ENCODE peak calls at places on chromosomes 3 and 15, in nine cellular contexts. One of them, this sample, is unnamed. For H3K4me1, the result is how much of the 10 kb centered on the place peaks cover.

GRCh38 chr15:63212050-63212973 is 22.9 kb downstream of the RAB8B start:
- DNase-seq in psoas muscle: no peak
- DNase-seq in transverse colon: no peak
- DNase-seq in CD8-positive, alpha-beta memory T cell: no peak
- DNase-seq in lower lobe of right lung: no peak
- DNase-seq in uterus: no peak
- DNase-seq in stomach: no peak
- DNase-seq in right cardiac atrium: no peak
- DNase-seq in pancreas: no peak
- DNase-seq in this sample: no peak

GRCh38 chr3:139482206-139482605 is 5.9 kb upstream of the RBP2 start:
- DNase-seq in psoas muscle: no peak
- DNase-seq in transverse colon: no peak
- DNase-seq in CD8-positive, alpha-beta memory T cell: no peak
- DNase-seq in lower lobe of right lung: no peak
- DNase-seq in uterus: no peak
- DNase-seq in stomach: no peak
- DNase-seq in right cardiac atrium: no peak
- DNase-seq in pancreas: no peak
- DNase-seq in this sample: no peak

GRCh38 chr3:177567833-177568232 is 370.6 kb upstream of the TBL1XR1 start:
- DNase-seq in psoas muscle: no peak
- DNase-seq in transverse colon: no peak
- DNase-seq in CD8-positive, alpha-beta memory T cell: no peak
- DNase-seq in lower lobe of right lung: no peak
- DNase-seq in uterus: no peak
- DNase-seq in stomach: no peak
- DNase-seq in right cardiac atrium: no peak
- DNase-seq in pancreas: no peak
- DNase-seq in this sample: no peak

GRCh38 chr15:29911705-29912104 is 89.4 kb upstream of the TJP1 start:
- DNase-seq in psoas muscle: no peak
- DNase-seq in transverse colon: no peak
- DNase-seq in CD8-positive, alpha-beta memory T cell: no peak
- DNase-seq in lower lobe of right lung: no peak
- DNase-seq in uterus: no peak
- DNase-seq in stomach: no peak
- DNase-seq in right cardiac atrium: no peak
- DNase-seq in pancreas: no peak
- DNase-seq in this sample: no peak

GRCh38 chr3:55157736-55158135 is 229.9 kb upstream of the LRTM1 start:
- DNase-seq in psoas muscle: no peak
- DNase-seq in transverse colon: no peak
- DNase-seq in CD8-positive, alpha-beta memory T cell: no peak
- DNase-seq in lower lobe of right lung: no peak
- DNase-seq in uterus: no peak
- DNase-seq in stomach: no peak
- DNase-seq in right cardiac atrium: no peak
- DNase-seq in pancreas: no peak
- DNase-seq in this sample: no peak

GRCh38 chr3:45090855-45091254 is 55.3 kb downstream of the CDCP1 start:
- DNase-seq in psoas muscle: no peak
- DNase-seq in transverse colon: no peak
- DNase-seq in CD8-positive, alpha-beta memory T cell: no peak
- DNase-seq in lower lobe of right lung: no peak
- DNase-seq in uterus: no peak
- DNase-seq in stomach: no peak
- DNase-seq in right cardiac atrium: no peak
- DNase-seq in pancreas: no peak
- DNase-seq in this sample: no peak

GRCh38 chr3:51710631-51711351 is 3.9 kb downstream of the GRM2 start:
- DNase-seq in psoas muscle: no peak
- DNase-seq in transverse colon: peak
- DNase-seq in CD8-positive, alpha-beta memory T cell: no peak
- DNase-seq in lower lobe of right lung: no peak
- DNase-seq in uterus: no peak
- DNase-seq in stomach: peak
- DNase-seq in right cardiac atrium: no peak
- DNase-seq in pancreas: peak
- DNase-seq in this sample: no peak

GRCh38 chr15:64180235-64180824 is 17.5 kb upstream of the PPIB start:
- DNase-seq in psoas muscle: no peak
- DNase-seq in transverse colon: no peak
- DNase-seq in CD8-positive, alpha-beta memory T cell: no peak
- DNase-seq in lower lobe of right lung: no peak
- DNase-seq in uterus: no peak
- DNase-seq in stomach: no peak
- DNase-seq in right cardiac atrium: no peak
- DNase-seq in pancreas: no peak
- DNase-seq in this sample: no peak

GRCh38 chr3:141050913-141051632 is at the start of gene SPSB4:
- DNase-seq in psoas muscle: peak
- DNase-seq in transverse colon: peak
- DNase-seq in CD8-positive, alpha-beta memory T cell: no peak
- DNase-seq in lower lobe of right lung: peak
- DNase-seq in uterus: peak
- DNase-seq in stomach: no peak
- DNase-seq in right cardiac atrium: peak
- DNase-seq in pancreas: peak
- DNase-seq in this sample: peak

GRCh38 chr3:112293368-112294321 is at the start of gene SLC9C1:
- DNase-seq in psoas muscle: no peak
- DNase-seq in transverse colon: peak
- DNase-seq in CD8-positive, alpha-beta memory T cell: no peak
- DNase-seq in lower lobe of right lung: no peak
- DNase-seq in uterus: peak
- DNase-seq in stomach: no peak
- DNase-seq in right cardiac atrium: no peak
- DNase-seq in pancreas: peak
- DNase-seq in this sample: no peak

GRCh38 chr3:170876537-170876936 is 6.5 kb upstream of the RPL22L1 start:
- DNase-seq in psoas muscle: no peak
- DNase-seq in transverse colon: no peak
- DNase-seq in CD8-positive, alpha-beta memory T cell: no peak
- DNase-seq in lower lobe of right lung: no peak
- DNase-seq in uterus: no peak
- DNase-seq in stomach: no peak
- DNase-seq in right cardiac atrium: no peak
- DNase-seq in pancreas: no peak
- DNase-seq in this sample: no peak

GRCh38 chr3:111989061-111989678 is 9.6 kb upstream of the TAGLN3 start:
- DNase-seq in psoas muscle: no peak
- DNase-seq in transverse colon: no peak
- DNase-seq in CD8-positive, alpha-beta memory T cell: no peak
- DNase-seq in lower lobe of right lung: no peak
- DNase-seq in uterus: no peak
- DNase-seq in stomach: no peak
- DNase-seq in right cardiac atrium: no peak
- DNase-seq in pancreas: no peak
- DNase-seq in this sample: no peak

GRCh38 chr3:197002701-197003454 is 26.7 kb downstream of the MELTF start:
- DNase-seq in psoas muscle: peak
- DNase-seq in transverse colon: peak
- DNase-seq in CD8-positive, alpha-beta memory T cell: peak
- DNase-seq in lower lobe of right lung: peak
- DNase-seq in uterus: peak
- DNase-seq in stomach: peak
- DNase-seq in right cardiac atrium: peak
- DNase-seq in pancreas: peak
- DNase-seq in this sample: peak

GRCh38 chr15:40439461-40440299 is 1.1 kb upstream of the BAHD1 start:
- DNase-seq in psoas muscle: peak
- DNase-seq in transverse colon: peak
- DNase-seq in CD8-positive, alpha-beta memory T cell: no peak
- DNase-seq in lower lobe of right lung: peak
- DNase-seq in uterus: peak
- DNase-seq in stomach: peak
- DNase-seq in right cardiac atrium: peak
- DNase-seq in pancreas: peak
- DNase-seq in this sample: peak
- H3K4me1 ChIP-seq in psoas muscle: under half
- H3K4me1 ChIP-seq in transverse colon: under half
- H3K4me1 ChIP-seq in CD8-positive, alpha-beta memory T cell: half or more
- H3K4me1 ChIP-seq in lower lobe of right lung: half or more
- H3K4me1 ChIP-seq in uterus: under half
- H3K4me1 ChIP-seq in stomach: half or more
- H3K4me1 ChIP-seq in right cardiac atrium: under half
- H3K4me1 ChIP-seq in pancreas: under half
- H3K4me1 ChIP-seq in this sample: under half

DNA sequence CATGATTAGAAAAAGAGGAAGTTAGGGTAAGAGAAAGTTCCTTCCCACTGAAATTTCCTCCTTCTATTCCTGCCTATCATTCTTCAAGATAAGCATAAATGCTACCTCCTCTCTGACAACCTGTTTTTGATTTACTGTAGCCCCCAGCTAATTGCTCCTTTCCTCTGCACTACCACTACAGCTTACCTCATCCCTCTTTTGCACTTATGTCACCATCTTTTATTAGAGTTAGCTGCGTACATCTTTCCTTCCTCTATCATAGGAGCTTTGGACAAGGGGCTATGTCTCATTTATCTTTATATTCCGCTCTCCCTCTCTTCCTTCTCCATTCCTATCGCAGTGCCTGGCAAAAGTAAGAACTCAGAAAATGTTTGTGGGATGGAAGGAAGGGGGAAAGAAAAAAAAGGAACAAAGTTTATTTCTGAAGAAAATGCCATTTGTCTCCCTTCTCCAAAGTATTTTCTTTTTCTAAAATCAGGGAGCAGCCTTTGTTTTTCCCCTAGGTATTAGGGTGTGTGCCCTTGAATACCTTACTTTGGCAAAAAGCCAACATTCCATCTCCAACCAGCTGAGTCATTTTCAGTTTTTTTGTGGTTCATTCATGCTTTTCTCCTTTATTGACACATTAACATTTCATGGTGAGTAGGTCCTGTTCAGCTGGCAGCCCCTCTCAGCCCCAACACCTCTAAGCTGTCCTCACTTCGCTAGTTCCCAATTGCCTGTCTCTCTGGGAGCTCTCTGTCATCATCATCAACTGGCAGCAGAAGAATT is 87.6 kb upstream of the SOX2 start:
- DNase-seq in psoas muscle: no peak
- DNase-seq in transverse colon: no peak
- DNase-seq in CD8-positive, alpha-beta memory T cell: no peak
- DNase-seq in lower lobe of right lung: no peak
- DNase-seq in uterus: no peak
- DNase-seq in stomach: no peak
- DNase-seq in right cardiac atrium: no peak
- DNase-seq in pancreas: no peak
- DNase-seq in this sample: no peak
- H3K4me1 ChIP-seq in psoas muscle: under half
- H3K4me1 ChIP-seq in transverse colon: under half
- H3K4me1 ChIP-seq in CD8-positive, alpha-beta memory T cell: under half
- H3K4me1 ChIP-seq in lower lobe of right lung: under half
- H3K4me1 ChIP-seq in uterus: under half
- H3K4me1 ChIP-seq in stomach: under half
- H3K4me1 ChIP-seq in right cardiac atrium: under half
- H3K4me1 ChIP-seq in pancreas: under half
- H3K4me1 ChIP-seq in this sample: under half

DNA sequence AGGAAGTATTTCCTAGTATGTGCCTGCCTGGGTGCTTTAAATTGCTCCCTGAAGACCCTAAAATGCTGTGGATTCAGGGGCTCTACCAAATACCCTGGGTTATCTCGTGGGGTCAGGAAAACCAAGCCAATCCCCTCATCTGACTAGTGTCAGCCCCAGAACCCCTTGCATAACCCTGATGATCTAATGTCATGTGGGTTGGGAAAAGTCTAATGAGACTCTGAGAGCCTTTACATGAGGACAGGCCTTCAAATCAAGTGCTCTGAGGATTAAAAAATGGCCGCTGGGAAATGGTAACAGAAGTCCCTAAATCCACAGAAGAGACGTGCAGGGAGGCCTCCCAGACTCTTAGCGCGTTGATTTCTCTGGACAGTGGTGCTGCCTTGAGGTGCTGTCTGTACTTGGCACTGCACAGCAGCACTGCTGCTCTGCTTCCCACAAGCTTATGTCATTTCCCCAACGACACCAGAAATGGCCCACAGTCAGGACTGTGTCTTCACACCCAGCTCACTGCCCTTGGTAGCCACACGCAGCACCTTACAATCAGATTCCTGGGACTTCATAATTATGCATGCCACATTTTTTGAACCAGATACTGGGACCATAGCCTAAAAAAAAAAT is 16.6 kb downstream of the EIF4E3 start:
- DNase-seq in psoas muscle: no peak
- DNase-seq in transverse colon: no peak
- DNase-seq in CD8-positive, alpha-beta memory T cell: no peak
- DNase-seq in lower lobe of right lung: peak
- DNase-seq in uterus: no peak
- DNase-seq in stomach: no peak
- DNase-seq in right cardiac atrium: no peak
- DNase-seq in pancreas: peak
- DNase-seq in this sample: no peak
- H3K4me1 ChIP-seq in psoas muscle: under half
- H3K4me1 ChIP-seq in transverse colon: under half
- H3K4me1 ChIP-seq in CD8-positive, alpha-beta memory T cell: half or more
- H3K4me1 ChIP-seq in lower lobe of right lung: under half
- H3K4me1 ChIP-seq in uterus: under half
- H3K4me1 ChIP-seq in stomach: under half
- H3K4me1 ChIP-seq in right cardiac atrium: under half
- H3K4me1 ChIP-seq in pancreas: under half
- H3K4me1 ChIP-seq in this sample: under half

DNA sequence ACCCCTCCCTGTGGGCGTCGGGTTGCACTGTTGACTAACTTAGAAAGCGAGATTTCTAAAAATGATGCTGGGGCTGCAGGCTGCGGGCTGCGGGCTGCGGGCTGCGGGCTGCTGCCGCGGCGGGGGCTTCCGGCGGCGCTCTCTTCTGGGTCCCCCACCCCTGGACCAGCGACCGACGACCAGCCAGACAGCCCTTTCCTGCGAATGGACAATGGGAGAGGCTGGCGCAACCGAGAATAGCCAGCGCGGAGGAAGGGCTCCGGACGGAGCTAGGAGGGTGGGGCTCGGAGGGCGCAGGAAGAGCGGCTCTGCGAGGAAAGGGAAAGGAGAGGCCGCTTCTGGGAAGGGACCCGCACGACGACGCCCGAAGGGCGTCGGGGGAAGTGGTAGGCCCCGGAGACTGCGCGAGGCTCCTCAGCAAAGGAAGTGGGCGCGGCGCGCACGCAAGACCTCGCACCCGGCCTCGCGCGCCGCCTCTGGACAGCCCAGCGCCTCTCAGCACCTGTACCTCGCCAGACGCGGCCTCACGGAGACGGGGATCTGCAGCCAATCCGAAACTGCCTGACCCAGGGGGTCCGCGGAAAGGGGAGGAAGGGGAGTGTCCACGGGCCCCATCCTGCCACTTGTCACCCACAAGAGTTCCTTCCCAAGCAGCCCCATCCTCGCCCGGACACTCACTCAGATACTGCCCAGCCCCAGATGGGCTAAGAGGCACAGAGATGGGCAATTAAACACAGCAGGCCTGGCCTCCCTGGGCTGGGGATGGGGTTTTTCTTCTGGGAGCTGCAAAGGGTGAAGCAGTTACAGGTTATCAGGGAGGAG is 70.7 kb downstream of the SLC12A8 start:
- DNase-seq in psoas muscle: peak
- DNase-seq in transverse colon: peak
- DNase-seq in CD8-positive, alpha-beta memory T cell: peak
- DNase-seq in lower lobe of right lung: peak
- DNase-seq in uterus: peak
- DNase-seq in stomach: peak
- DNase-seq in right cardiac atrium: peak
- DNase-seq in pancreas: peak
- DNase-seq in this sample: peak
- H3K4me1 ChIP-seq in psoas muscle: under half
- H3K4me1 ChIP-seq in transverse colon: under half
- H3K4me1 ChIP-seq in CD8-positive, alpha-beta memory T cell: under half
- H3K4me1 ChIP-seq in lower lobe of right lung: under half
- H3K4me1 ChIP-seq in uterus: under half
- H3K4me1 ChIP-seq in stomach: under half
- H3K4me1 ChIP-seq in right cardiac atrium: under half
- H3K4me1 ChIP-seq in pancreas: under half
- H3K4me1 ChIP-seq in this sample: under half